ENCODE peak calls at places on chromosomes 7 and 10, in six cellular contexts. C is neural crest cell, T is thoracic aorta, A is Calu3, H is GM06990, G is HCT116. B is an unnamed sample.

GRCh38 chr7:44163591-44163990 is 22.5 kb upstream of the MYL7 start:
- DNase-seq in C (no peak), T (no peak), A (no peak), H (no peak), G (no peak), B (no peak)

GRCh38 chr10:541750-542371 is 147.6 kb downstream of the DIP2C start:
- DNase-seq in C (no peak), T (no peak), A (peak; percentile 81), H (peak; percentile 65), G (no peak), B (peak; percentile 53)

GRCh38 chr10:89591111-89591795 is 53.8 kb downstream of the PANK1 start:
- DNase-seq in C (no peak), T (no peak), A (no peak), H (no peak), G (no peak), B (no peak)

GRCh38 chr10:3538850-3539531 is 246.0 kb downstream of the KLF6 start:
- DNase-seq in C (no peak), T (peak; percentile 78), A (peak; percentile 5), H (no peak), G (no peak), B (no peak)

GRCh38 chr10:79146611-79147130 is 77.9 kb downstream of the ZMIZ1 start:
- DNase-seq in C (no peak), T (peak; percentile 50), A (no peak), H (no peak), G (no peak), B (no peak)

GRCh38 chr7:157521061-157521731 is 184.4 kb downstream of the DNAJB6 start:
- DNase-seq in C (no peak), T (no peak), A (no peak), H (no peak), G (no peak), B (no peak)

GRCh38 chr10:112333452-112333851 is 40.5 kb upstream of the ACSL5 start:
- DNase-seq in C (no peak), T (no peak), A (no peak), H (no peak), G (no peak), B (no peak)

GRCh38 chr7:112362053-112362650 is 88.1 kb upstream of the IFRD1 start:
- DNase-seq in C (no peak), T (no peak), A (no peak), H (no peak), G (no peak), B (no peak)

GRCh38 chr10:31808258-31809218 is 120.1 kb downstream of the ARHGAP12 start:
- DNase-seq in C (no peak), T (no peak), A (no peak), H (peak; percentile 29), G (peak; percentile 6), B (peak; percentile 28)

GRCh38 chr7:834277-834676 is 2.0 kb downstream of the SUN1 start:
- DNase-seq in C (no peak), T (no peak), A (no peak), H (no peak), G (no peak), B (no peak)

GRCh38 chr10:120641695-120642094 is 184.7 kb downstream of the PLPP4 start:
- DNase-seq in C (no peak), T (no peak), A (no peak), H (no peak), G (no peak), B (no peak)

GRCh38 chr10:24299587-24300258 is 90.8 kb downstream of the KIAA1217 start:
- DNase-seq in C (no peak), T (no peak), A (no peak), H (no peak), G (no peak), B (no peak)

GRCh38 chr10:5917305-5917704 is 27.3 kb downstream of the FBH1 start:
- DNase-seq in C (no peak), T (no peak), A (no peak), H (no peak), G (no peak), B (no peak)

GRCh38 chr7:31129067-31129466 is 77.0 kb downstream of the ADCYAP1R1 start:
- DNase-seq in C (no peak), T (no peak), A (peak; percentile 34), H (no peak), G (no peak), B (no peak)

GRCh38 chr10:24989867-24990266 is 26.1 kb downstream of the ENKUR start:
- DNase-seq in C (no peak), T (no peak), A (no peak), H (no peak), G (no peak), B (no peak)

GRCh38 chr10:27241640-27242472 is 1.3 kb upstream of the ACBD5 start:
- DNase-seq in C (peak; percentile 80), T (peak; percentile 55), A (peak; percentile 93), H (peak; percentile 97), G (peak; percentile 87), B (peak; percentile 88)
- TF ChIP-seq CTCF in C (no peak), T (peak; percentile 41), A (no peak), H (peak; percentile 40), G (peak; percentile 39), B (peak; percentile 23)

GRCh38 chr10:124649209-124649608 is 95.0 kb downstream of the FAM53B start:
- DNase-seq in C (no peak), T (no peak), A (no peak), H (no peak), G (no peak), B (no peak)
- TF ChIP-seq CTCF in C (no peak), T (no peak), A (no peak), H (no peak), G (no peak), B (no peak)

GRCh38 chr10:88091490-88092061 is 228.2 kb downstream of the PTEN start:
- DNase-seq in C (no peak), T (no peak), A (no peak), H (peak; percentile 78), G (no peak), B (peak; percentile 62)
- TF ChIP-seq CTCF in C (no peak), T (no peak), A (no peak), H (no peak), G (no peak), B (no peak)

GRCh38 chr7:76397409-76398183 is 11.9 kb downstream of the SSC4D start:
- DNase-seq in C (no peak), T (peak; percentile 32), A (peak; percentile 88), H (peak; percentile 85), G (no peak), B (peak; percentile 94)

GRCh38 chr7:76394962-76395361 is 14.5 kb downstream of the SSC4D start:
- DNase-seq in C (no peak), T (no peak), A (no peak), H (no peak), G (no peak), B (no peak)

GRCh38 chr7:76396039-76396732 is 13.3 kb downstream of the SSC4D start:
- DNase-seq in C (no peak), T (no peak), A (no peak), H (no peak), G (no peak), B (no peak)

GRCh38 chr7:76403780-76404494 is 5.6 kb downstream of the SSC4D start:
- DNase-seq in C (no peak), T (no peak), A (no peak), H (no peak), G (no peak), B (no peak)

DNA sequence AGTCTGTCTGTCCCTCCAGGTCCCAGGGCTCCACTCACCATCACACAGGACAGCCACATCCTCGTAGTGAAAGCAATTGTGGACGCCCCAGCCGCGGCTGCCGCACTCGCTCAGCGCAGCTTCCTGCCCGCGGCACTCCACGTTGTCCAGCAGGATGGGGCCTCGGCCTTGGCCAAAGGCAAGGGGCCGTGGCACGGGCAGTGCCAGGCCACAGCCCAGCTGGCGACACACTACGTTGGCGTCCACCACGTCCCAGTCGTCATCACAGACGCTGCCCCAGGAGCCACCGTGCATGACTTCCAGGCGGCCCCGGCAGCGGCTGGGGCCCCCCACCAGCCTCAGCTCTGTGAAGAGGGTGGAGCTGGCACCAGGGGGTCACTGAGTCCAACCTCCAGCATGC is 9.2 kb downstream of the SSC4D start:
- DNase-seq in C (no peak), T (no peak), A (no peak), H (no peak), G (no peak), B (no peak)
- TF ChIP-seq CTCF in C (no peak), T (no peak), A (no peak), H (no peak), G (no peak), B (no peak)

GRCh38 chr7:138726288-138726687 is 25.1 kb upstream of the SVOPL start:
- DNase-seq in C (no peak), T (no peak), A (peak; percentile 6), H (no peak), G (no peak), B (peak; percentile 32)
- TF ChIP-seq CTCF in C (peak; percentile 27), T (no peak), A (no peak), H (peak; percentile 29), G (peak; percentile 51), B (no peak)

DNA sequence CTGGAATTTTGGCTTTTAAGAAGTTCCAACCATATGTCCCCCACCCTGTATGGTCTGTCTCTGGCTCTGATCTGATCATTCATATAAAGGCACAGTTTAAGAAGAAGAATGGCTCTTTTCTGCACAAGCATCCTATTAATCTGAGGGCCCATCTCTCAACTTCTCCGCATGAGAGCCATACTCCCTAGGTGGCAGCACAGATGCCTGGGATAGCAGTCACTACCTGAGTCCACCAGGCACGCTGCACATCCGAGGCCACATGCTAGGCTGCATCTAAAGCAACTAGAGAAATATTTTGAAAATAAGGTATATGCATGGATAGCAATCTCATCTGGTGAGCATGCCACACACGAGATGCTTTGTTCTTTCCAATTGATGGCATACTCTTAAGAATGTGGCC is 565.5 kb downstream of the PARD3 start:
- DNase-seq in C (no peak), T (no peak), A (no peak), H (no peak), G (no peak), B (no peak)
- TF ChIP-seq CTCF in C (no peak), T (no peak), A (no peak), H (peak; percentile 46), G (peak; percentile 40), B (no peak)

B was measured in GM13976.